ENCODE peak calls at places on chromosome 2, in five cellular contexts. One of them, this sample, is unnamed.

GRCh38 chr2:160224060-160224459 is 24.0 kb upstream of the ITGB6 start:
- DNase-seq in progenitor cell of endocrine pancreas: no peak
- DNase-seq in AG09309: peak; percentile 89
- DNase-seq in breast epithelium: peak; percentile 54
- DNase-seq in GM12865: peak; percentile 87
- DNase-seq in this sample: no peak

GRCh38 chr2:33437297-33437696 is 39.2 kb upstream of the RASGRP3 start:
- DNase-seq in progenitor cell of endocrine pancreas: no peak
- DNase-seq in AG09309: peak; percentile 88
- DNase-seq in breast epithelium: no peak
- DNase-seq in GM12865: no peak
- DNase-seq in this sample: no peak

GRCh38 chr2:46179037-46179621 is 118.1 kb upstream of the EPAS1 start:
- DNase-seq in progenitor cell of endocrine pancreas: no peak
- DNase-seq in AG09309: peak; percentile 93
- DNase-seq in breast epithelium: peak; percentile 55
- DNase-seq in GM12865: peak; percentile 20
- DNase-seq in this sample: peak; percentile 61

GRCh38 chr2:69046221-69046662 is 33.3 kb downstream of the ANTXR1 start:
- DNase-seq in progenitor cell of endocrine pancreas: no peak
- DNase-seq in AG09309: no peak
- DNase-seq in breast epithelium: no peak
- DNase-seq in GM12865: no peak
- DNase-seq in this sample: no peak

GRCh38 chr2:192197387-192197786 is 2.7 kb upstream of the TMEFF2 start:
- DNase-seq in progenitor cell of endocrine pancreas: no peak
- DNase-seq in AG09309: no peak
- DNase-seq in breast epithelium: no peak
- DNase-seq in GM12865: no peak
- DNase-seq in this sample: no peak

GRCh38 chr2:24922556-24922955 is 2.5 kb upstream of the ADCY3 start:
- DNase-seq in progenitor cell of endocrine pancreas: no peak
- DNase-seq in AG09309: no peak
- DNase-seq in breast epithelium: no peak
- DNase-seq in GM12865: no peak
- DNase-seq in this sample: no peak

GRCh38 chr2:3442185-3442584 is 62.7 kb downstream of the TRAPPC12 start:
- DNase-seq in progenitor cell of endocrine pancreas: no peak
- DNase-seq in AG09309: no peak
- DNase-seq in breast epithelium: no peak
- DNase-seq in GM12865: peak; percentile 82
- DNase-seq in this sample: no peak

GRCh38 chr2:199903111-199903510 is 8.0 kb upstream of the C2orf69 start:
- DNase-seq in progenitor cell of endocrine pancreas: no peak
- DNase-seq in AG09309: no peak
- DNase-seq in breast epithelium: no peak
- DNase-seq in GM12865: no peak
- DNase-seq in this sample: no peak

DNA sequence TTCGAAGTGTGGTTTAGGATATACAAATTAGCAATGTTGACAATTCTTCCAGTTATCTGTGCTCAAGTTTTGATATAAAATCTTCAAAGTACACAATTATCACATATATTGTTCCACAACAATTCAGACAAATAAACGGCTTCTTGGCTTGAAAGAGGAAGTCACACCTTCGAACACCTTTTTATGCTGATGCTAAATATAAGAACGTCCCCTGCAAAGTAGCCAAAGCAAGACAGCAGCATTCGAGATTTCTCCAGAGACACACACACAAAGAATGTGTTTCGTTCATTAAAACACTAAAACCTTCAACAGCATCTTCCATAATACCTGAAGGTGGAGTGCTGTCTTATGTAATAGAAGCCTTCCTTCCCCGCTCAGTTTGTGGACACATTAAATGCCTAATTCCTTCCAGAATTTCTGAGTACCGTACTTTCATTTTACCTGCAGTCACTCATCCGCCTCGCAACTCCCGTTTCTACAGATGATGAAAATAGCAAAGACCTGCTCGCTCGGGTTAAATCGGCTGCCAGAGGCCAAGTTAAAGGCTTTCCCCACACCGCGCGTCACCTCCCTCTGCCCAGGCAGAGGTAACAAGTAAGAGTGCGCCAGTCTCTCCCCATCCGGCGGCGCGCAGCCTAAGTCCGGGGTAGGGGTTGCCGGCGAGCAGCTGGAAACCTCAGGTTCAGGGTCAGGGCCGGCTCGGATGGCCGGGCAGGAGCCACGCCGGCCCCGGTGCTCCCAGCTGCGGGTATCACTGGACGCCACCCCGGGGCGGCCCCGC is 847 bp downstream of the SERPINE2 start:
- DNase-seq in progenitor cell of endocrine pancreas: peak; percentile 51
- DNase-seq in AG09309: no peak
- DNase-seq in breast epithelium: no peak
- DNase-seq in GM12865: peak; percentile 18
- DNase-seq in this sample: peak; percentile 40
- TF ChIP-seq CTCF in progenitor cell of endocrine pancreas: no peak
- TF ChIP-seq CTCF in AG09309: no peak
- TF ChIP-seq CTCF in breast epithelium: no peak
- TF ChIP-seq CTCF in GM12865: no peak
- TF ChIP-seq CTCF in this sample: no peak

GRCh38 chr2:233689498-233689897 is 3.2 kb upstream of the UGT1A6 start:
- DNase-seq in progenitor cell of endocrine pancreas: no peak
- DNase-seq in AG09309: no peak
- DNase-seq in breast epithelium: no peak
- DNase-seq in GM12865: no peak
- DNase-seq in this sample: no peak

GRCh38 chr2:233690444-233690843 is 2.2 kb upstream of the UGT1A6 start:
- DNase-seq in progenitor cell of endocrine pancreas: no peak
- DNase-seq in AG09309: no peak
- DNase-seq in breast epithelium: no peak
- DNase-seq in GM12865: no peak
- DNase-seq in this sample: no peak

GRCh38 chr2:233693963-233694362 is 1.3 kb downstream of the UGT1A6 start:
- DNase-seq in progenitor cell of endocrine pancreas: no peak
- DNase-seq in AG09309: no peak
- DNase-seq in breast epithelium: no peak
- DNase-seq in GM12865: no peak
- DNase-seq in this sample: no peak

GRCh38 chr2:233691443-233692433 is 952 bp upstream of the UGT1A6 start:
- DNase-seq in progenitor cell of endocrine pancreas: no peak
- DNase-seq in AG09309: no peak
- DNase-seq in breast epithelium: peak; percentile 25
- DNase-seq in GM12865: no peak
- DNase-seq in this sample: no peak

GRCh38 chr2:233692648-233693047 is at the start of gene UGT1A6:
- DNase-seq in progenitor cell of endocrine pancreas: no peak
- DNase-seq in AG09309: no peak
- DNase-seq in breast epithelium: no peak
- DNase-seq in GM12865: no peak
- DNase-seq in this sample: no peak
- TF ChIP-seq CTCF in progenitor cell of endocrine pancreas: no peak
- TF ChIP-seq CTCF in AG09309: no peak
- TF ChIP-seq CTCF in breast epithelium: no peak
- TF ChIP-seq CTCF in GM12865: no peak
- TF ChIP-seq CTCF in this sample: no peak

GRCh38 chr2:31693882-31694281 is 113.1 kb upstream of the SRD5A2 start:
- DNase-seq in progenitor cell of endocrine pancreas: no peak
- DNase-seq in AG09309: no peak
- DNase-seq in breast epithelium: no peak
- DNase-seq in GM12865: no peak
- DNase-seq in this sample: no peak

GRCh38 chr2:31696068-31696467 is 115.3 kb upstream of the SRD5A2 start:
- DNase-seq in progenitor cell of endocrine pancreas: no peak
- DNase-seq in AG09309: no peak
- DNase-seq in breast epithelium: no peak
- DNase-seq in GM12865: no peak
- DNase-seq in this sample: no peak

DNA sequence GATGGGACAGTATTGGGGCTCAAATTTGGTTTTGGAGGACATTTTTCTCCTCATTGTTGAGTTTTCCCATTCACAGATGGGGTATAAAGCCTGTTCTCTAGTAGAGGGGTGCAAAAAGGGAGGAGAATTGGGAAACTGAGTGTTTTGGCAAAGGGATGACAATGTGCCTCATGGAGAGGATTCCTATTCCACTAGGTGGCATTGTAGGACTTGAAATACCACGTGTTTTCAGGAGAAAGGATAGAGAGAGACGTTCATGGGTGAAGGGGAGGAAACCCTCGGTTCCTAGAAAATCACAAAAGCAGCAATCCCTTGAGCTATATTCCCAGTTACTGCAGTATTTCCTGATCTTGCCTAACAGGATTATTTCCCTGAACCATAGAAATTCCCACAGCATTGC is 113.7 kb upstream of the SRD5A2 start:
- DNase-seq in progenitor cell of endocrine pancreas: no peak
- DNase-seq in AG09309: no peak
- DNase-seq in breast epithelium: no peak
- DNase-seq in GM12865: no peak
- DNase-seq in this sample: no peak
- TF ChIP-seq CTCF in progenitor cell of endocrine pancreas: no peak
- TF ChIP-seq CTCF in AG09309: no peak
- TF ChIP-seq CTCF in breast epithelium: no peak
- TF ChIP-seq CTCF in GM12865: no peak
- TF ChIP-seq CTCF in this sample: no peak

GRCh38 chr2:220916931-220917330 is 655.2 kb downstream of the EPHA4 start:
- DNase-seq in progenitor cell of endocrine pancreas: no peak
- DNase-seq in AG09309: no peak
- DNase-seq in breast epithelium: no peak
- DNase-seq in GM12865: no peak
- DNase-seq in this sample: no peak

GRCh38 chr2:220913384-220913783 is 658.7 kb downstream of the EPHA4 start:
- DNase-seq in progenitor cell of endocrine pancreas: no peak
- DNase-seq in AG09309: no peak
- DNase-seq in breast epithelium: no peak
- DNase-seq in GM12865: no peak
- DNase-seq in this sample: no peak

DNA sequence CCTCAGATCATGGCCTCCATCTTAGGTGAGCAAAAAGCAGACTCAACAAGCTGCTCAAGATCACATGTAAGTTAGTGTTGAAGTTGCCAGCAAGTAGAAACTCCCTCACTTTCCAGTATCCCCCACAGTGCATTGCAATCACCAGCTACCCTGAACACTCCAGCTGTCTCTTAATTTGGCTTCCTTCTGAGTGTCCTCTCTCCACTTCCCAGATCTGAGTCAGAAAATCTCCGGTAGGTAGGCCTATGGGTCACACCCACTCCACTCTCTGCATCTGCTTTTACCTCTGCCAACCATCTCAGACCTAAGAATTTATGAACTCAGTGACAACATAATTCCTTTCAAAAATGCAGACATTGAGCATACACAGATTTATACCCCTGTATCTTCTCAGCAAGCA is 657.0 kb downstream of the EPHA4 start:
- DNase-seq in progenitor cell of endocrine pancreas: no peak
- DNase-seq in AG09309: no peak
- DNase-seq in breast epithelium: no peak
- DNase-seq in GM12865: no peak
- DNase-seq in this sample: no peak
- TF ChIP-seq CTCF in progenitor cell of endocrine pancreas: no peak
- TF ChIP-seq CTCF in AG09309: no peak
- TF ChIP-seq CTCF in breast epithelium: no peak
- TF ChIP-seq CTCF in GM12865: no peak
- TF ChIP-seq CTCF in this sample: no peak

DNA sequence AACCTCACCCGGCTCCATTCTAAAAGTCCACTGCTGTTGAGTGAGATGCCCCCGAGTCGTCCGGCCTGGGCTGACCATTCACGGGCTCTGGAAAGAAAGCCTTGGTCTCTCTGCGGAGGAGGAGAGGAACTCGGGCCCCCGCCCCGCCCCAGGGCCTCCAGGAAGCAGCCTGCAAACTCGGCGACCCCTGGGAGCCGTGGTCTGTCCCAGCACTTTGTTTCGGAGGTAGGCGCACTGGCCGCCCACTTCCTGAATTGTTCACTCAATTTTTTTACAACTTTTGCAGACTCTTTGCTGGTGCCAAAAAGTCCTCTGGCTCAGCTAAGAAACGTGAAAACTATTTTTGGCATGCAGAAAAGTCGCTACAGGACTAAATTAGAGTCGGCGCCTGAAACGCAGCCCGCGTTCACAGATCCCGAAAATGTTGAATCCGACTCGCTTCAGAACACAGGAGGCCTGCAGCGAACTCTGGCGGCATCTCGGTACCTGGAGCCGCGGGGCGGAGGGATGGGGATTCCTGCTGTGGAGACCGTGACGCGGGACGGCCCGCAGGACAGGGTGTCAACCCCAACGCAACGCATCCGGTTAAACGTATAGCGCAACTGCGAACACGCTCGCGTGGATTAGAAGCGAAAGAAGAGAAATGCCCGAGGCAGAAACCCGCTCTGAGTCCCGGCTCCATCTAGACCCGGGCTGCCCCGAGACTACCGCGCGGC is 1.5 kb downstream of the PXDN start:
- DNase-seq in progenitor cell of endocrine pancreas: peak; percentile 53
- DNase-seq in AG09309: no peak
- DNase-seq in breast epithelium: peak; percentile 81
- DNase-seq in GM12865: no peak
- DNase-seq in this sample: no peak
- TF ChIP-seq CTCF in progenitor cell of endocrine pancreas: peak; percentile 43
- TF ChIP-seq CTCF in AG09309: peak; percentile 70
- TF ChIP-seq CTCF in breast epithelium: peak; percentile 25
- TF ChIP-seq CTCF in GM12865: no peak
- TF ChIP-seq CTCF in this sample: no peak